ENCODE peak calls at places on chromosomes 6 and 20, in nine cellular contexts. E is HS-27A; Z is head of caudate nucleus; G is fibroblast of lung; S is CD8-positive, alpha-beta memory T cell; V is GM04503; P is mucosa of gallbladder; X is T-helper 9 cell; L is WTC11. C is an unnamed sample.

GRCh38 chr6:108947114-108947854 is 99.1 kb downstream of the ARMC2 start:
- DNase-seq in E (no peak), Z (no peak), G (peak; percentile 89), S (no peak), V (peak; percentile 90), P (peak; percentile 68), X (no peak), L (no peak), C (peak; percentile 19)

GRCh38 chr6:20873425-20874190 is 339.4 kb downstream of the CDKAL1 start:
- DNase-seq in E (no peak), Z (no peak), G (peak; percentile 54), S (no peak), V (no peak), P (no peak), X (no peak), L (no peak), C (peak; percentile 58)

GRCh38 chr6:53335224-53335994 is 13.3 kb downstream of the ELOVL5 start:
- DNase-seq in E (no peak), Z (no peak), G (no peak), S (peak; percentile 53), V (no peak), P (peak; percentile 32), X (peak; percentile 63), L (no peak), C (no peak)

GRCh38 chr6:128963561-128963960 is 80.6 kb downstream of the LAMA2 start:
- DNase-seq in E (peak; percentile 17), Z (no peak), G (no peak), S (no peak), V (peak; percentile 42), P (no peak), X (no peak), L (no peak), C (no peak)

GRCh38 chr6:4377635-4378034 is 242.3 kb upstream of the ECI2 start:
- DNase-seq in E (no peak), Z (no peak), G (no peak), S (no peak), V (no peak), P (no peak), X (no peak), L (no peak), C (no peak)

GRCh38 chr6:29082457-29082856 is 4.7 kb downstream of the OR2B3 start:
- DNase-seq in E (no peak), Z (no peak), G (no peak), S (no peak), V (no peak), P (no peak), X (no peak), L (no peak), C (no peak)

GRCh38 chr6:116461563-116462507 is 660 bp downstream of the CALHM6 start:
- DNase-seq in E (no peak), Z (peak; percentile 19), G (peak; percentile 50), S (peak; percentile 3), V (no peak), P (no peak), X (peak; percentile 22), L (peak; percentile 86), C (peak; percentile 51)

GRCh38 chr20:62122659-62123449 is 579 bp downstream of the LSM14B start:
- DNase-seq in E (no peak), Z (no peak), G (peak; percentile 28), S (peak; percentile 29), V (no peak), P (no peak), X (peak; percentile 35), L (no peak), C (peak; percentile 84)

GRCh38 chr6:164106345-164106769 is 691.8 kb downstream of the QKI start:
- DNase-seq in E (no peak), Z (peak; percentile 65), G (no peak), S (no peak), V (no peak), P (no peak), X (no peak), L (peak; percentile 73), C (peak; percentile 28)

GRCh38 chr20:11686195-11686594 is 231.5 kb upstream of the BTBD3 start:
- DNase-seq in E (no peak), Z (no peak), G (no peak), S (no peak), V (no peak), P (no peak), X (no peak), L (no peak), C (no peak)

GRCh38 chr6:3457710-3458605 is 1.1 kb upstream of the SLC22A23 start:
- DNase-seq in E (no peak), Z (peak; percentile 42), G (peak; percentile 11), S (no peak), V (no peak), P (peak; percentile 51), X (peak; percentile 6), L (peak; percentile 40), C (no peak)

GRCh38 chr6:100379386-100379785 is 85.3 kb downstream of the SIM1 start:
- DNase-seq in E (no peak), Z (no peak), G (no peak), S (no peak), V (no peak), P (no peak), X (no peak), L (no peak), C (no peak)

GRCh38 chr6:43871284-43871683 is 101.3 kb downstream of the VEGFA start:
- DNase-seq in E (no peak), Z (no peak), G (no peak), S (no peak), V (no peak), P (no peak), X (no peak), L (no peak), C (no peak)

GRCh38 chr6:44657201-44657824 is 269.8 kb downstream of the CDC5L start:
- DNase-seq in E (no peak), Z (no peak), G (peak; percentile 69), S (no peak), V (no peak), P (no peak), X (no peak), L (peak; percentile 25), C (no peak)

GRCh38 chr6:119259027-119259426 is 90.5 kb downstream of the MAN1A1 start:
- DNase-seq in E (no peak), Z (no peak), G (no peak), S (no peak), V (no peak), P (peak; percentile 21), X (no peak), L (no peak), C (no peak)

GRCh38 chr20:24814556-24815195 is 134.4 kb upstream of the CST7 start:
- DNase-seq in E (no peak), Z (no peak), G (no peak), S (no peak), V (no peak), P (no peak), X (no peak), L (no peak), C (no peak)

GRCh38 chr6:136989591-136990578 is 54.9 kb downstream of the IL20RA start:
- DNase-seq in E (no peak), Z (peak; percentile 28), G (no peak), S (no peak), V (no peak), P (no peak), X (no peak), L (peak; percentile 70), C (peak; percentile 15)

GRCh38 chr6:136736281-136736960 is 55.9 kb downstream of the MAP3K5 start:
- DNase-seq in E (no peak), Z (no peak), G (no peak), S (no peak), V (no peak), P (no peak), X (no peak), L (no peak), C (no peak)

GRCh38 chr20:5100684-5101347 is 18.9 kb downstream of the PCNA start:
- DNase-seq in E (no peak), Z (peak; percentile 89), G (peak; percentile 61), S (peak; percentile 68), V (peak; percentile 8), P (peak; percentile 78), X (peak; percentile 78), L (peak; percentile 80), C (peak; percentile 67)

GRCh38 chr6:18985061-18985460 is 597.9 kb downstream of the RNF144B start:
- DNase-seq in E (no peak), Z (no peak), G (no peak), S (no peak), V (no peak), P (no peak), X (no peak), L (no peak), C (no peak)

GRCh38 chr20:35478804-35479472 is 23.5 kb downstream of the CEP250 start:
- DNase-seq in E (no peak), Z (no peak), G (no peak), S (no peak), V (no peak), P (no peak), X (no peak), L (peak; percentile 46), C (no peak)

GRCh38 chr20:46898433-46898832 is 3.8 kb downstream of the EYA2 start:
- DNase-seq in E (no peak), Z (no peak), G (no peak), S (no peak), V (no peak), P (no peak), X (no peak), L (no peak), C (no peak)

GRCh38 chr20:38181971-38182370 is 16.9 kb upstream of the TGM2 start:
- DNase-seq in E (no peak), Z (no peak), G (no peak), S (no peak), V (no peak), P (no peak), X (no peak), L (no peak), C (no peak)

GRCh38 chr6:54916858-54917257 is 70.3 kb downstream of the FAM83B start:
- DNase-seq in E (no peak), Z (no peak), G (no peak), S (no peak), V (peak; percentile 14), P (no peak), X (no peak), L (no peak), C (no peak)

GRCh38 chr20:34268851-34269668 is 27.8 kb downstream of the ASIP start:
- DNase-seq in E (no peak), Z (peak; percentile 10), G (peak; percentile 19), S (peak; percentile 5), V (no peak), P (peak; percentile 20), X (peak; percentile 9), L (peak; percentile 63), C (no peak)

GRCh38 chr6:13026557-13026956 is 301.8 kb downstream of the TBC1D7 start:
- DNase-seq in E (no peak), Z (no peak), G (no peak), S (no peak), V (no peak), P (no peak), X (no peak), L (peak; percentile 14), C (no peak)

GRCh38 chr6:52361347-52361944 is 505 bp upstream of the PAQR8 start:
- DNase-seq in E (no peak), Z (peak; percentile 34), G (peak; percentile 51), S (peak; percentile 25), V (no peak), P (no peak), X (peak; percentile 13), L (no peak), C (no peak)

GRCh38 chr6:144969154-144969553 is 684.0 kb downstream of the UTRN start:
- DNase-seq in E (no peak), Z (no peak), G (no peak), S (no peak), V (no peak), P (no peak), X (no peak), L (no peak), C (no peak)

GRCh38 chr20:32451340-32451681 is 93.2 kb downstream of the ASXL1 start:
- DNase-seq in E (no peak), Z (no peak), G (no peak), S (no peak), V (no peak), P (no peak), X (no peak), L (no peak), C (no peak)

GRCh38 chr20:33110147-33110825 is 30.8 kb downstream of the BPIFB4 start:
- DNase-seq in E (no peak), Z (no peak), G (no peak), S (no peak), V (no peak), P (no peak), X (no peak), L (no peak), C (no peak)

GRCh38 chr6:137341721-137342195 is 122.6 kb upstream of the IFNGR1 start:
- DNase-seq in E (no peak), Z (peak; percentile 73), G (peak; percentile 91), S (peak; percentile 40), V (peak; percentile 53), P (peak; percentile 39), X (peak; percentile 34), L (peak; percentile 20), C (peak; percentile 52)